ENCODE peak calls at places on chromosome 11, in four cellular contexts. One of them, this sample, is unnamed.

GRCh38 chr11:111331711-111332479 is 33.5 kb downstream of the POU2AF3 start:
- DNase-seq in NAMALWA: no peak
- DNase-seq in mucosa of gallbladder: no peak
- DNase-seq in WTC11: no peak
- DNase-seq in this sample: no peak

GRCh38 chr11:57527056-57527631 is 3.4 kb downstream of the TIMM10 start:
- DNase-seq in mucosa of gallbladder: peak; percentile 78
- DNase-seq in NAMALWA: peak; percentile 77
- DNase-seq in WTC11: peak; percentile 86
- DNase-seq in this sample: peak; percentile 89

GRCh38 chr11:118633979-118634378 is 26.6 kb downstream of the PHLDB1 start:
- DNase-seq in NAMALWA: no peak
- DNase-seq in mucosa of gallbladder: no peak
- DNase-seq in WTC11: no peak
- DNase-seq in this sample: no peak

GRCh38 chr11:66266378-66267038 is 1.9 kb upstream of the RAB1B start:
- DNase-seq in mucosa of gallbladder: no peak
- DNase-seq in NAMALWA: no peak
- DNase-seq in WTC11: no peak
- DNase-seq in this sample: no peak

GRCh38 chr11:71425851-71426250 is 22.3 kb downstream of the DHCR7 start:
- DNase-seq in mucosa of gallbladder: no peak
- DNase-seq in WTC11: no peak
- DNase-seq in NAMALWA: no peak
- DNase-seq in this sample: no peak

GRCh38 chr11:68045900-68046299 is 7.1 kb downstream of the TCIRG1 start:
- DNase-seq in WTC11: no peak
- DNase-seq in NAMALWA: no peak
- DNase-seq in mucosa of gallbladder: no peak
- DNase-seq in this sample: no peak

GRCh38 chr11:78347956-78348355 is 69.7 kb downstream of the GAB2 start:
- DNase-seq in WTC11: no peak
- DNase-seq in mucosa of gallbladder: no peak
- DNase-seq in NAMALWA: no peak
- DNase-seq in this sample: no peak

GRCh38 chr11:16859651-16860050 is 121.2 kb downstream of the C11orf58 start:
- DNase-seq in NAMALWA: no peak
- DNase-seq in mucosa of gallbladder: no peak
- DNase-seq in WTC11: no peak
- DNase-seq in this sample: no peak

This sample was measured in posterior vena cava.